ENCODE peak calls at places on chromosomes 1 and 21, in nine cellular contexts. One of them, this sample, is unnamed. For H3K27me3, the result is how much of the 10 kb centered on the place peaks cover.

GRCh38 chr1:67460648-67461500 is 30.7 kb upstream of the SERBP1 start:
- DNase-seq in transverse colon: no peak
- DNase-seq in ovary: no peak
- DNase-seq in H1: no peak
- DNase-seq in K562: no peak
- DNase-seq in tibial nerve: peak
- DNase-seq in HepG2: no peak
- DNase-seq in SK-N-SH: no peak
- DNase-seq in esophagus muscularis mucosa: no peak
- DNase-seq in this sample: peak

GRCh38 chr1:26412180-26412840 is 1.7 kb downstream of the LIN28A start:
- DNase-seq in transverse colon: no peak
- DNase-seq in ovary: no peak
- DNase-seq in H1: no peak
- DNase-seq in K562: no peak
- DNase-seq in tibial nerve: no peak
- DNase-seq in HepG2: no peak
- DNase-seq in SK-N-SH: no peak
- DNase-seq in esophagus muscularis mucosa: no peak
- DNase-seq in this sample: no peak

GRCh38 chr1:108117908-108118902 is 81.9 kb downstream of the SLC25A24 start:
- DNase-seq in transverse colon: no peak
- DNase-seq in ovary: no peak
- DNase-seq in H1: no peak
- DNase-seq in K562: peak
- DNase-seq in tibial nerve: no peak
- DNase-seq in HepG2: no peak
- DNase-seq in SK-N-SH: peak
- DNase-seq in esophagus muscularis mucosa: peak
- DNase-seq in this sample: no peak

GRCh38 chr1:16164821-16165364 is 9.0 kb upstream of the EPHA2 start:
- DNase-seq in transverse colon: no peak
- DNase-seq in ovary: no peak
- DNase-seq in H1: no peak
- DNase-seq in K562: no peak
- DNase-seq in tibial nerve: no peak
- DNase-seq in HepG2: no peak
- DNase-seq in SK-N-SH: no peak
- DNase-seq in esophagus muscularis mucosa: no peak
- DNase-seq in this sample: no peak

GRCh38 chr1:163069142-163069541 is at the start of gene RGS4:
- DNase-seq in transverse colon: peak
- DNase-seq in ovary: peak
- DNase-seq in H1: peak
- DNase-seq in K562: peak
- DNase-seq in tibial nerve: peak
- DNase-seq in HepG2: peak
- DNase-seq in SK-N-SH: peak
- DNase-seq in esophagus muscularis mucosa: no peak
- DNase-seq in this sample: peak

GRCh38 chr1:247146671-247147070 is 25.1 kb downstream of the ZNF124 start:
- DNase-seq in transverse colon: no peak
- DNase-seq in ovary: no peak
- DNase-seq in H1: peak
- DNase-seq in K562: peak
- DNase-seq in tibial nerve: no peak
- DNase-seq in HepG2: peak
- DNase-seq in SK-N-SH: peak
- DNase-seq in esophagus muscularis mucosa: no peak
- DNase-seq in this sample: no peak

GRCh38 chr1:232566093-232566492 is 63.8 kb downstream of the SIPA1L2 start:
- DNase-seq in transverse colon: no peak
- DNase-seq in ovary: no peak
- DNase-seq in H1: no peak
- DNase-seq in K562: no peak
- DNase-seq in tibial nerve: no peak
- DNase-seq in HepG2: no peak
- DNase-seq in SK-N-SH: no peak
- DNase-seq in esophagus muscularis mucosa: no peak
- DNase-seq in this sample: no peak

GRCh38 chr1:7583291-7584096 is 187.6 kb upstream of the VAMP3 start:
- DNase-seq in transverse colon: no peak
- DNase-seq in ovary: no peak
- DNase-seq in H1: no peak
- DNase-seq in K562: no peak
- DNase-seq in tibial nerve: no peak
- DNase-seq in HepG2: no peak
- DNase-seq in SK-N-SH: no peak
- DNase-seq in esophagus muscularis mucosa: no peak
- DNase-seq in this sample: no peak

GRCh38 chr1:245953876-245954660 is 553.0 kb downstream of the SMYD3 start:
- DNase-seq in transverse colon: no peak
- DNase-seq in ovary: no peak
- DNase-seq in H1: no peak
- DNase-seq in K562: no peak
- DNase-seq in tibial nerve: no peak
- DNase-seq in HepG2: no peak
- DNase-seq in SK-N-SH: no peak
- DNase-seq in esophagus muscularis mucosa: no peak
- DNase-seq in this sample: no peak

GRCh38 chr1:54229281-54229891 is 29.4 kb downstream of the MRPL37 start:
- DNase-seq in transverse colon: no peak
- DNase-seq in ovary: peak
- DNase-seq in H1: no peak
- DNase-seq in K562: no peak
- DNase-seq in tibial nerve: no peak
- DNase-seq in HepG2: peak
- DNase-seq in SK-N-SH: peak
- DNase-seq in esophagus muscularis mucosa: no peak
- DNase-seq in this sample: no peak

GRCh38 chr1:45348020-45348419 is 7.8 kb upstream of the MUTYH start:
- DNase-seq in transverse colon: no peak
- DNase-seq in ovary: no peak
- DNase-seq in H1: no peak
- DNase-seq in K562: no peak
- DNase-seq in tibial nerve: no peak
- DNase-seq in HepG2: no peak
- DNase-seq in SK-N-SH: no peak
- DNase-seq in esophagus muscularis mucosa: no peak
- DNase-seq in this sample: no peak

GRCh38 chr1:1779691-1780597 is 1.7 kb upstream of the NADK start:
- DNase-seq in transverse colon: peak
- DNase-seq in ovary: peak
- DNase-seq in H1: peak
- DNase-seq in K562: peak
- DNase-seq in tibial nerve: peak
- DNase-seq in HepG2: no peak
- DNase-seq in SK-N-SH: no peak
- DNase-seq in esophagus muscularis mucosa: no peak
- DNase-seq in this sample: peak

GRCh38 chr1:176579087-176579486 is 116.1 kb downstream of the PAPPA2 start:
- DNase-seq in transverse colon: no peak
- DNase-seq in ovary: no peak
- DNase-seq in H1: no peak
- DNase-seq in K562: no peak
- DNase-seq in tibial nerve: no peak
- DNase-seq in HepG2: no peak
- DNase-seq in SK-N-SH: no peak
- DNase-seq in esophagus muscularis mucosa: no peak
- DNase-seq in this sample: no peak

GRCh38 chr1:202018476-202019234 is 8.3 kb downstream of the ELF3 start:
- DNase-seq in transverse colon: peak
- DNase-seq in ovary: no peak
- DNase-seq in H1: no peak
- DNase-seq in K562: peak
- DNase-seq in tibial nerve: no peak
- DNase-seq in HepG2: peak
- DNase-seq in SK-N-SH: no peak
- DNase-seq in esophagus muscularis mucosa: no peak
- DNase-seq in this sample: peak

GRCh38 chr21:42844411-42845113 is 34.8 kb downstream of the WDR4 start:
- DNase-seq in transverse colon: no peak
- DNase-seq in ovary: peak
- DNase-seq in H1: no peak
- DNase-seq in K562: no peak
- DNase-seq in tibial nerve: no peak
- DNase-seq in HepG2: no peak
- DNase-seq in SK-N-SH: peak
- DNase-seq in esophagus muscularis mucosa: no peak
- DNase-seq in this sample: peak

DNA sequence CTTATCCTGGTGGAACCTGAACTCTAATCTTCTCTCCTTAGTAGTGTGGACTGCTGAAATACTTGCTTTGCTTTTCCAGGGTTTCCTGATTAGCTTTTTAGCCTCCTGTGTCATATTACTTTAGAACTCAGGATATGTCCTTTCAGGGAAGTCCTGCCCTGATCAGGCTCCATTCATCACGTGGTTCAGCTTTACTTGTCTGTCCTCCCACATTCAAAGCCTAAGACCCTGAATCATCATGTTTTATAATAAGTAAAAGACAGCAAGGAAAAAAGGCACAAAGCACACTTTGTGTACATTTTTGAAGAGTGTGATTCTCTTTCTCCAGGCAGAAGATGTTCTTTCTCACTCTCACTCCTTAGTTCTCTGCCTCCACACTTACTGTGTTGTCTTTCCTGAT is 70.6 kb downstream of the PATJ start:
- DNase-seq in transverse colon: no peak
- DNase-seq in ovary: no peak
- DNase-seq in H1: no peak
- DNase-seq in K562: no peak
- DNase-seq in tibial nerve: no peak
- DNase-seq in HepG2: no peak
- DNase-seq in SK-N-SH: no peak
- DNase-seq in esophagus muscularis mucosa: no peak
- DNase-seq in this sample: no peak
- H3K27me3 ChIP-seq in transverse colon: under half
- H3K27me3 ChIP-seq in ovary: under half
- H3K27me3 ChIP-seq in H1: under half
- H3K27me3 ChIP-seq in K562: under half
- H3K27me3 ChIP-seq in tibial nerve: under half
- H3K27me3 ChIP-seq in HepG2: under half
- H3K27me3 ChIP-seq in SK-N-SH: under half
- H3K27me3 ChIP-seq in esophagus muscularis mucosa: under half
- H3K27me3 ChIP-seq in this sample: under half

DNA sequence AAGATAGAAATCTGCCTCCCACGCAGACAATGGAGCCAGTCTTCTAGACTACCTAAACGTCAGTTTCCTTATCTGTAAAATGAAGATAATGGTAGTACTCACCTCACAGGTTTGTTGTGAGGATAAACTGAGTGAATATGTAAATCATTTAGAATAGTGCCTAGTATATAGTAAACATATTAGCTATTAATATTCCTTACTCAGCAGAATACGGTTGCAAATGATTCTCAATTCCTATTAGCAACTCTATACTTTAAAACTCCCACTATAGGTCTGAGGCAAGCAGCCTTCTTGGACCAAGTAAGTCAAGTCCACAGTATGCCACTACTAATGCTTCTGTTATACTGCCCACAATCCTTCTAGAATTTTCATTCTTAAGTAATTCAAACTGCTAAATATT is 5.4 kb downstream of the GTF2B start:
- DNase-seq in transverse colon: no peak
- DNase-seq in ovary: no peak
- DNase-seq in H1: no peak
- DNase-seq in K562: no peak
- DNase-seq in tibial nerve: no peak
- DNase-seq in HepG2: no peak
- DNase-seq in SK-N-SH: no peak
- DNase-seq in esophagus muscularis mucosa: no peak
- DNase-seq in this sample: no peak
- TF ChIP-seq EP300 in transverse colon: no peak
- TF ChIP-seq EP300 in ovary: no peak
- TF ChIP-seq EP300 in H1: no peak
- TF ChIP-seq EP300 in K562: no peak
- TF ChIP-seq EP300 in tibial nerve: no peak
- TF ChIP-seq EP300 in HepG2: no peak
- TF ChIP-seq EP300 in SK-N-SH: no peak
- TF ChIP-seq EP300 in esophagus muscularis mucosa: no peak
- TF ChIP-seq EP300 in this sample: no peak

GRCh38 chr1:178962853-178963810 is 62.6 kb upstream of the FAM20B start:
- DNase-seq in transverse colon: no peak
- DNase-seq in ovary: no peak
- DNase-seq in H1: no peak
- DNase-seq in K562: no peak
- DNase-seq in tibial nerve: no peak
- DNase-seq in HepG2: no peak
- DNase-seq in SK-N-SH: no peak
- DNase-seq in esophagus muscularis mucosa: no peak
- DNase-seq in this sample: no peak
- H3K27ac ChIP-seq in transverse colon: no peak
- H3K27ac ChIP-seq in ovary: no peak
- H3K27ac ChIP-seq in H1: no peak
- H3K27ac ChIP-seq in K562: no peak
- H3K27ac ChIP-seq in tibial nerve: peak
- H3K27ac ChIP-seq in HepG2: no peak
- H3K27ac ChIP-seq in SK-N-SH: no peak
- H3K27ac ChIP-seq in esophagus muscularis mucosa: no peak
- H3K27ac ChIP-seq in this sample: no peak

GRCh38 chr1:182617075-182617429 is 12.9 kb upstream of the RGS16 start:
- DNase-seq in transverse colon: no peak
- DNase-seq in ovary: no peak
- DNase-seq in H1: no peak
- DNase-seq in K562: no peak
- DNase-seq in tibial nerve: no peak
- DNase-seq in HepG2: no peak
- DNase-seq in SK-N-SH: no peak
- DNase-seq in esophagus muscularis mucosa: no peak
- DNase-seq in this sample: no peak
- H3K27me3 ChIP-seq in transverse colon: under half
- H3K27me3 ChIP-seq in ovary: under half
- H3K27me3 ChIP-seq in H1: under half
- H3K27me3 ChIP-seq in K562: under half
- H3K27me3 ChIP-seq in tibial nerve: under half
- H3K27me3 ChIP-seq in HepG2: under half
- H3K27me3 ChIP-seq in SK-N-SH: under half
- H3K27me3 ChIP-seq in esophagus muscularis mucosa: under half
- H3K27me3 ChIP-seq in this sample: under half

GRCh38 chr21:15992171-15992570 is 262.4 kb downstream of the USP25 start:
- DNase-seq in transverse colon: no peak
- DNase-seq in ovary: no peak
- DNase-seq in H1: no peak
- DNase-seq in K562: no peak
- DNase-seq in tibial nerve: no peak
- DNase-seq in HepG2: no peak
- DNase-seq in SK-N-SH: no peak
- DNase-seq in esophagus muscularis mucosa: no peak
- DNase-seq in this sample: no peak
- TF ChIP-seq EP300 in transverse colon: no peak
- TF ChIP-seq EP300 in ovary: no peak
- TF ChIP-seq EP300 in H1: no peak
- TF ChIP-seq EP300 in K562: no peak
- TF ChIP-seq EP300 in tibial nerve: no peak
- TF ChIP-seq EP300 in HepG2: no peak
- TF ChIP-seq EP300 in SK-N-SH: no peak
- TF ChIP-seq EP300 in esophagus muscularis mucosa: no peak
- TF ChIP-seq EP300 in this sample: no peak

This sample was measured in stomach.